ENCODE peak calls at places on chromosomes 7 and 10, in four cellular contexts. N is K562, E is GM12878, D is HepG2. Q is an unnamed sample.
A peak's percentile ranks its signal among the peaks of the same experiment; 100 is the strongest.

GRCh38 chr10:58952747-58953466 is 223.5 kb upstream of the PHYHIPL start:
- DNase-seq in N (peak; percentile 46), E (peak; percentile 19), D (peak; percentile 53), Q (peak; percentile 40)

GRCh38 chr10:77391605-77392235 is 245.9 kb downstream of the KCNMA1 start:
- DNase-seq in N (peak; percentile 82), E (no peak), D (peak; percentile 43), Q (peak; percentile 74)

GRCh38 chr10:91034494-91035157 is 113.7 kb upstream of the ANKRD1 start:
- DNase-seq in N (no peak), E (no peak), D (peak; percentile 9), Q (peak; percentile 21)

GRCh38 chr7:47485640-47486435 is 96.1 kb downstream of the TNS3 start:
- DNase-seq in N (no peak), E (no peak), D (no peak), Q (no peak)

GRCh38 chr7:45193868-45194267 is 36.3 kb downstream of the RAMP3 start:
- DNase-seq in N (no peak), E (no peak), D (no peak), Q (no peak)

GRCh38 chr10:109823196-109823595 is 100.1 kb downstream of the XPNPEP1 start:
- DNase-seq in N (no peak), E (no peak), D (no peak), Q (no peak)

GRCh38 chr10:131869344-131869743 is 31.5 kb upstream of the PPP2R2D start:
- DNase-seq in N (no peak), E (no peak), D (no peak), Q (no peak)

GRCh38 chr10:45353176-45353575 is 20.8 kb upstream of the ALOX5 start:
- DNase-seq in N (no peak), E (no peak), D (no peak), Q (no peak)

GRCh38 chr10:635088-635861 is 54.2 kb downstream of the DIP2C start:
- DNase-seq in N (no peak), E (no peak), D (no peak), Q (no peak)

GRCh38 chr10:86596266-86596665 is 58.1 kb upstream of the OPN4 start:
- DNase-seq in N (no peak), E (no peak), D (no peak), Q (no peak)

GRCh38 chr7:148044173-148044572 is 546.4 kb upstream of the C7orf33 start:
- DNase-seq in N (no peak), E (no peak), D (no peak), Q (no peak)

GRCh38 chr7:8436965-8437364 is 3.6 kb downstream of the NXPH1 start:
- DNase-seq in N (peak; percentile 71), E (peak; percentile 4), D (peak; percentile 23), Q (peak; percentile 62)

GRCh38 chr10:33347227-33347626 is 12.8 kb upstream of the NRP1 start:
- DNase-seq in N (no peak), E (no peak), D (no peak), Q (no peak)

GRCh38 chr10:125692932-125693847 is 10.2 kb upstream of the TEX36 start:
- DNase-seq in N (no peak), E (no peak), D (no peak), Q (no peak)

GRCh38 chr7:91567111-91568012 is 303.1 kb downstream of the FZD1 start:
- DNase-seq in N (no peak), E (no peak), D (peak; percentile 11), Q (no peak)

GRCh38 chr7:20172736-20173334 is 44.3 kb downstream of the MACC1 start:
- DNase-seq in N (peak; percentile 32), E (no peak), D (peak; percentile 33), Q (peak; percentile 70)

GRCh38 chr7:77464589-77464988 is 48.4 kb upstream of the GSAP start:
- DNase-seq in N (no peak), E (peak; percentile 55), D (no peak), Q (no peak)

GRCh38 chr10:63699785-63700184 is 178.6 kb downstream of the REEP3 start:
- DNase-seq in N (no peak), E (no peak), D (no peak), Q (no peak)

GRCh38 chr7:152674860-152675760 is 831 bp downstream of the XRCC2 start:
- DNase-seq in N (peak; percentile 56), E (no peak), D (peak; percentile 47), Q (peak; percentile 57)

GRCh38 chr10:75994332-75995040 is 563.1 kb downstream of the LRMDA start:
- DNase-seq in N (no peak), E (no peak), D (no peak), Q (no peak)

GRCh38 chr7:3482147-3482921 is 181.3 kb downstream of the SDK1 start:
- DNase-seq in N (no peak), E (no peak), D (peak; percentile 55), Q (peak; percentile 59)

GRCh38 chr7:29299986-29300609 is 105.5 kb downstream of the CHN2 start:
- DNase-seq in N (no peak), E (no peak), D (no peak), Q (no peak)

GRCh38 chr10:132113206-132113605 is 47.5 kb downstream of the JAKMIP3 start:
- DNase-seq in N (no peak), E (no peak), D (no peak), Q (no peak)

GRCh38 chr7:80127412-80128150 is 7.0 kb upstream of the GNAI1 start:
- DNase-seq in N (no peak), E (no peak), D (peak; percentile 37), Q (no peak)

GRCh38 chr7:50940621-50941020 is 157.9 kb upstream of the GRB10 start:
- DNase-seq in N (no peak), E (no peak), D (no peak), Q (no peak)

GRCh38 chr7:74290590-74290950 is 1.4 kb downstream of the CLIP2 start:
- DNase-seq in N (no peak), E (no peak), D (no peak), Q (no peak)

GRCh38 chr10:13690281-13690825 is 103.6 kb downstream of the PRPF18 start:
- DNase-seq in N (no peak), E (no peak), D (no peak), Q (no peak)

GRCh38 chr7:140638311-140638791 is 2.3 kb downstream of the DENND2A start:
- DNase-seq in N (no peak), E (no peak), D (no peak), Q (no peak)

GRCh38 chr10:99266383-99266782 is 30.7 kb upstream of the HPSE2 start:
- DNase-seq in N (no peak), E (no peak), D (no peak), Q (no peak)

GRCh38 chr10:128005858-128006257 is 99.0 kb downstream of the PTPRE start:
- DNase-seq in N (no peak), E (no peak), D (no peak), Q (no peak)

GRCh38 chr7:112556633-112557032 is 75.8 kb downstream of the LSMEM1 start:
- DNase-seq in N (no peak), E (peak; percentile 20), D (no peak), Q (no peak)
- TF ChIP-seq TARDBP in N (no peak), E (no peak), D (no peak), Q (no peak)

GRCh38 chr7:105786520-105786919 is 89.9 kb downstream of the ATXN7L1 start:
- DNase-seq in N (no peak), E (no peak), D (no peak), Q (no peak)

GRCh38 chr7:105787071-105787470 is 89.3 kb downstream of the ATXN7L1 start:
- DNase-seq in N (no peak), E (no peak), D (no peak), Q (no peak)

GRCh38 chr7:105779856-105780815 is 96.3 kb downstream of the ATXN7L1 start:
- DNase-seq in N (no peak), E (no peak), D (no peak), Q (no peak)

GRCh38 chr7:105778956-105779355 is 97.4 kb downstream of the ATXN7L1 start:
- DNase-seq in N (no peak), E (no peak), D (no peak), Q (no peak)

GRCh38 chr7:105782391-105783063 is 93.9 kb downstream of the ATXN7L1 start:
- DNase-seq in N (no peak), E (no peak), D (no peak), Q (no peak)
- TF ChIP-seq TARDBP in N (no peak), E (no peak), D (no peak), Q (no peak)

GRCh38 chr10:93073539-93074136 is at the start of gene CYP26A1:
- DNase-seq in N (peak; percentile 50), E (no peak), D (no peak), Q (peak; percentile 65)
- TF ChIP-seq TARDBP in N (no peak), E (no peak), D (no peak), Q (no peak)

DNA sequence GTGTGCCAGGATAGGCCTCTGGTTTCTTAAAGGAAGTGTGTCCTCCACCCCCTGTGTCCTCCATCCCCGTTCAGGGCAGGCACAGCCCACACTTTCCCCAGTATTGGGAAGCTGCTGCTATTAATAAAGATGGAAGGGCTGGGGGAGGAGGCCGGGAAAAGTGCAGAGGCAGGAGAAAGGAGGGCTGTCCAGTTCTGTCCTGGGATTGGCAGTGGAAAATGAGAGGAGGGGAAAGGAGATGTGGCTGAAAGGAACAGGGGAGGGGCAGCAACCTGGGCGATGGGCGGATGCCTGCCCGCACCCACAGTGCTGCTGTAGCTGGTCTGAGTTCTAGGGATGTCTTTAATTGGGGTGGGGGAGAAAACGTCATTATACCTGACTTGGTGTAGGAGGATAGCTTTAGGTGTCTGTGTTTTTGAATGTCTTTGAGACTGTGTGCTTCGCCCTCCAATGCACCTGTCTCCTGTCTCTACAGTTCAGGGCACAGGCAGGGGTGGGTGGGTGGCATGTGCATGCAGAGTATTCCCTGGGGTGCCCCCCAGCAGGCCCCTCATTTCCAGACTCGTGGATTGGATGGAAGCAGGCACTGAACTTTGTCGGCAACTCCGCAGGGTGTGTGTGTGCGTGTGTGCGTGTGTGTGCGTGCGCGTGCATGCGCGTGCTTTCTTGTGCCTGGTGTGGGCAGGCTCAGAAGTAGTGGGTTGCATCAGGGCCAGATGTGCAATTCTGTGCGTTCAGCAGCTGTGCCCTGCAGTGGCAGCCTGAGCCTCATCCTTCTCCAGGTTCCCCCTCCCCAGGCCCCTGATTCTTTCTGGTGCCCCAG is 2.5 kb downstream of the TRIM8 start:
- DNase-seq in N (no peak), E (no peak), D (no peak), Q (no peak)
- TF ChIP-seq TARDBP in N (no peak), E (no peak), D (no peak), Q (no peak)

GRCh38 chr7:113945018-113945938 is 26.5 kb upstream of the PPP1R3A start:
- DNase-seq in N (no peak), E (no peak), D (no peak), Q (no peak)
- TF ChIP-seq TARDBP in N (no peak), E (no peak), D (no peak), Q (no peak)

DNA sequence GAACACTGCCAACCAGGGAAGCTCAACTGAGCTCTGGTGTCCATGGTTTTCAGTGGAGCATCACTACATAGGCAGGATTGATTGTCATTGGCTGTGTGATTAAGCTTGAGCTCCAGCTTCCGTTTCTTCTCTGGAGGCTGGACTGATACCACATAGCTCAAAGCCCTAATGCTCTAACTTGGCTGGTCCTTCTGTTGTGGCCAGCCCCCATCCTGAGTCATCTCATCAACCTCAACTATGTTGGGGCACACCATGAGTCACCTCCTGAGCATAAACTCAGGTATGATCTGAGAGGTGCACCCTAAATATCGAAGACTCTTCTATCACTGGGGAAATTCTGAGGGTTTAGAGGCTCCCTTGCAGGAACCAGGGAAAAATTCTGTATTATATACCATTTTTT is 114.5 kb upstream of the INHBA start:
- DNase-seq in N (no peak), E (no peak), D (no peak), Q (no peak)
- TF ChIP-seq TARDBP in N (no peak), E (no peak), D (no peak), Q (no peak)

GRCh38 chr10:101576229-101576863 is 11.7 kb downstream of the POLL start:
- DNase-seq in N (peak; percentile 25), E (no peak), D (no peak), Q (no peak)
- TF ChIP-seq TARDBP in N (no peak), E (no peak), D (no peak), Q (no peak)

GRCh38 chr7:112802406-112802805 is 12.2 kb upstream of the TMEM168 start:
- DNase-seq in N (no peak), E (no peak), D (no peak), Q (no peak)
- TF ChIP-seq TARDBP in N (no peak), E (no peak), D (no peak), Q (no peak)